ENCODE peak calls at places on chromosomes 11 and 22, in eight cellular contexts. R is ELR; W is hypothalamus; T is tibial artery; D is NCI-H2107; Y is heart left ventricle; S is NB4; F is CD8-positive, alpha-beta T cell. V is an unnamed sample.

GRCh38 chr11:116657842-116658825 is 114.7 kb downstream of the BUD13 start:
- DNase-seq in R (peak; percentile 16), W (no peak), T (no peak), D (no peak), Y (no peak), S (peak; percentile 52), F (no peak), V (no peak)

GRCh38 chr11:129574431-129574830 is 198.8 kb downstream of the BARX2 start:
- DNase-seq in R (no peak), W (no peak), T (no peak), D (no peak), Y (no peak), S (no peak), F (no peak), V (no peak)

GRCh38 chr11:93504110-93505095 is 38.8 kb downstream of the SMCO4 start:
- DNase-seq in R (no peak), W (no peak), T (no peak), D (no peak), Y (no peak), S (no peak), F (no peak), V (no peak)

GRCh38 chr11:120527111-120527748 is 15.7 kb downstream of the GRIK4 start:
- DNase-seq in R (peak; percentile 40), W (no peak), T (no peak), D (no peak), Y (no peak), S (no peak), F (no peak), V (no peak)

GRCh38 chr11:11677672-11678356 is 56.0 kb upstream of the GALNT18 start:
- DNase-seq in R (no peak), W (no peak), T (no peak), D (no peak), Y (no peak), S (no peak), F (no peak), V (no peak)

GRCh38 chr11:125272092-125272491 is 107.5 kb downstream of the PKNOX2 start:
- DNase-seq in R (peak; percentile 25), W (no peak), T (no peak), D (no peak), Y (no peak), S (no peak), F (no peak), V (peak; percentile 25)

GRCh38 chr22:16959345-16959930 is 48.6 kb downstream of the GAB4 start:
- DNase-seq in R (no peak), W (no peak), T (no peak), D (no peak), Y (no peak), S (peak; percentile 12), F (no peak), V (no peak)

GRCh38 chr22:39026509-39027150 is 5.7 kb downstream of the APOBEC3D start:
- DNase-seq in R (no peak), W (no peak), T (no peak), D (no peak), Y (no peak), S (no peak), F (no peak), V (no peak)

GRCh38 chr11:1150769-1151365 is 6.9 kb upstream of the MUC5AC start:
- DNase-seq in R (peak; percentile 47), W (no peak), T (peak; percentile 59), D (no peak), Y (no peak), S (peak; percentile 83), F (no peak), V (peak; percentile 62)

GRCh38 chr22:50059185-50059880 is 1.2 kb upstream of the TTLL8 start:
- DNase-seq in R (peak; percentile 55), W (no peak), T (no peak), D (no peak), Y (no peak), S (peak; percentile 39), F (no peak), V (peak; percentile 7)

V was measured in brain microvascular endothelial cell.